ENCODE peak calls at places on chromosome 12, in five cellular contexts. R is Peyer's patch; U is left lung; Z is effector memory CD4-positive, alpha-beta T cell; D is fibroblast of villous mesenchyme. P is an unnamed sample.

GRCh38 chr12:95231190-95231589 is 13.6 kb downstream of the VEZT start:
- DNase-seq in R (no peak), U (no peak), Z (no peak), D (peak), P (no peak)

GRCh38 chr12:92546259-92546825 is 156.4 kb upstream of the PLEKHG7 start:
- DNase-seq in R (no peak), U (no peak), Z (no peak), D (no peak), P (no peak)

GRCh38 chr12:132305991-132306884 is 23.2 kb downstream of the GALNT9 start:
- DNase-seq in R (no peak), U (no peak), Z (no peak), D (no peak), P (no peak)

GRCh38 chr12:113837528-113838296 is 128.4 kb downstream of the RBM19 start:
- DNase-seq in R (no peak), U (no peak), Z (no peak), D (no peak), P (no peak)

GRCh38 chr12:131920902-131921840 is 7.9 kb upstream of the PUS1 start:
- DNase-seq in R (no peak), U (no peak), Z (no peak), D (no peak), P (no peak)

GRCh38 chr12:131112016-131112415 is 158.3 kb downstream of the ADGRD1 start:
- DNase-seq in R (no peak), U (no peak), Z (no peak), D (no peak), P (no peak)

GRCh38 chr12:29131539-29131938 is 17.5 kb upstream of the FAR2 start:
- DNase-seq in R (no peak), U (peak), Z (no peak), D (peak), P (no peak)

GRCh38 chr12:91952916-91953315 is 192.7 kb downstream of the BTG1 start:
- DNase-seq in R (no peak), U (no peak), Z (no peak), D (no peak), P (no peak)

GRCh38 chr12:65720136-65720535 is 104.1 kb upstream of the HMGA2 start:
- DNase-seq in R (no peak), U (no peak), Z (no peak), D (peak), P (no peak)

GRCh38 chr12:90801776-90802175 is 153.2 kb downstream of the CCER1 start:
- DNase-seq in R (no peak), U (no peak), Z (no peak), D (peak), P (no peak)

GRCh38 chr12:47739959-47740358 is 14.7 kb upstream of the ENDOU start:
- DNase-seq in R (peak), U (no peak), Z (no peak), D (no peak), P (no peak)

GRCh38 chr12:47741340-47741703 is 16.0 kb upstream of the ENDOU start:
- DNase-seq in R (peak), U (peak), Z (peak), D (no peak), P (no peak)

GRCh38 chr12:47740536-47741339 is 15.4 kb upstream of the ENDOU start:
- DNase-seq in R (peak), U (no peak), Z (no peak), D (no peak), P (no peak)

GRCh38 chr12:47737936-47738335 is 12.6 kb upstream of the ENDOU start:
- DNase-seq in R (no peak), U (no peak), Z (no peak), D (no peak), P (no peak)

GRCh38 chr12:47739297-47739696 is 14.0 kb upstream of the ENDOU start:
- DNase-seq in R (no peak), U (no peak), Z (no peak), D (no peak), P (no peak)
- H3K4me3 ChIP-seq in R (no peak), U (no peak), Z (no peak), D (no peak), P (no peak)

DNA sequence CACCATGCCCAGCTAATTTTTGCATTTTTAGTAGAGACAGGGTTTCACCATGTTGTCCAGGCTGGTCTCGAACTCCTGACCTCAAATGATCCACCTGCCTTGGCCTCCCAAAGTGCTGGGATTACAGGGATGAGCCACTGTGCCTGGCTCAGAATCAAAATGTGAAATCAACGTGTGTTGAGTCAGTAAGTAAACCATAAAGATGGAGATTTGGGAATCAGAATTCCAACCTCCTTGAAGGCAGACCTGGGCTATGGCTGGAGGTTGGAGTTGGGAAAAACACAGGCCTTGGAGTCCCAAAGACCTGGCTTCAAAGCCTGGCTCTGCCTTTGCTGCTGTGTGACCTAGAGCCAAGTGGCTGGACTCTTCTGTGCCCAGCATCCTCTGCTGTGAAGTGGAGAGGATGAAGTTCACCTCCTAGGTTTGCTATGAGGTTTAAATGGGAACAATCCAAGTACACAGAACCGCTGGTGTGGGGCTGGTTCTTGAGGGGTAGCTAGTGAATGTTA is 10.2 kb downstream of the ALDH2 start:
- DNase-seq in R (no peak), U (no peak), Z (no peak), D (no peak), P (no peak)
- H3K4me3 ChIP-seq in R (no peak), U (no peak), Z (no peak), D (no peak), P (no peak)

GRCh38 chr12:10362325-10362724 is 27.5 kb downstream of the KLRK1 start:
- DNase-seq in R (no peak), U (no peak), Z (no peak), D (no peak), P (no peak)
- H3K4me3 ChIP-seq in R (peak), U (no peak), Z (no peak), D (no peak), P (no peak)

GRCh38 chr12:3583656-3584334 is 92.8 kb downstream of the PRMT8 start:
- DNase-seq in R (no peak), U (no peak), Z (no peak), D (no peak), P (no peak)
- H3K4me3 ChIP-seq in R (no peak), U (no peak), Z (no peak), D (no peak), P (no peak)

GRCh38 chr12:105337391-105337790 is 6.9 kb downstream of the C12orf75 start:
- DNase-seq in R (no peak), U (no peak), Z (no peak), D (no peak), P (no peak)
- H3K4me3 ChIP-seq in R (no peak), U (no peak), Z (no peak), D (no peak), P (no peak)

GRCh38 chr12:101680647-101681046 is 16.8 kb upstream of the CHPT1 start:
- DNase-seq in R (no peak), U (no peak), Z (no peak), D (no peak), P (no peak)
- H3K4me3 ChIP-seq in R (no peak), U (no peak), Z (no peak), D (no peak), P (no peak)